ENCODE peak calls at places on chromosomes 16 and 17, in ten cellular contexts. Y is neural crest cell; W is HAP-1; E is tibial nerve; B is naive thymus-derived CD4-positive, alpha-beta T cell; C is MCF 10A; F is central memory CD4-positive, alpha-beta T cell; Q is stimulated activated CD8-positive, alpha-beta memory T cell treated with anti-CD3 and anti-CD28 coated beads, Interleukin-7, amount 100 ng/mL, for 1 hour; U is RPMI7951; O is AG10803. T is an unnamed sample.

GRCh38 chr17:33302394-33302793 is 9.3 kb upstream of the ASIC2 start:
- DNase-seq in Y (no peak), W (no peak), E (no peak), B (no peak), C (no peak), F (no peak), Q (no peak), U (no peak), O (no peak), T (no peak)

GRCh38 chr16:79995315-79995714 is 394.8 kb upstream of the MAF start:
- DNase-seq in Y (no peak), W (no peak), E (no peak), B (no peak), C (no peak), F (no peak), Q (no peak), U (no peak), O (no peak), T (no peak)

GRCh38 chr17:61382796-61383688 is 16.6 kb upstream of the TBX2 start:
- DNase-seq in Y (no peak), W (no peak), E (no peak), B (no peak), C (no peak), F (no peak), Q (no peak), U (no peak), O (no peak), T (no peak)

GRCh38 chr16:23835390-23836077 is at the start of gene PRKCB:
- DNase-seq in Y (peak), W (peak), E (peak), B (peak), C (no peak), F (peak), Q (peak), U (peak), O (peak), T (peak)

GRCh38 chr17:75873587-75874322 is 4.6 kb downstream of the TRIM47 start:
- DNase-seq in Y (no peak), W (no peak), E (no peak), B (no peak), C (no peak), F (no peak), Q (no peak), U (no peak), O (no peak), T (no peak)

GRCh38 chr16:78460428-78460827 is 361.0 kb downstream of the WWOX start:
- DNase-seq in Y (no peak), W (no peak), E (no peak), B (no peak), C (peak), F (no peak), Q (no peak), U (no peak), O (no peak), T (no peak)

GRCh38 chr17:78537217-78537860 is 39.9 kb downstream of the DNAH17 start:
- DNase-seq in Y (no peak), W (no peak), E (no peak), B (no peak), C (peak), F (no peak), Q (no peak), U (no peak), O (no peak), T (no peak)

GRCh38 chr17:77735341-77736206 is 222.9 kb upstream of the TNRC6C start:
- DNase-seq in Y (no peak), W (peak), E (no peak), B (no peak), C (peak), F (no peak), Q (no peak), U (no peak), O (no peak), T (no peak)

GRCh38 chr17:78140169-78141051 is 5.8 kb upstream of the C17orf99 start:
- DNase-seq in Y (peak), W (peak), E (peak), B (peak), C (peak), F (peak), Q (peak), U (peak), O (peak), T (peak)

GRCh38 chr17:7176870-7177209 is 2.3 kb downstream of the ASGR1 start:
- DNase-seq in Y (no peak), W (peak), E (no peak), B (no peak), C (no peak), F (no peak), Q (no peak), U (no peak), O (no peak), T (no peak)

GRCh38 chr17:49574283-49574892 is 1.3 kb upstream of the NXPH3 start:
- DNase-seq in Y (no peak), W (no peak), E (no peak), B (no peak), C (no peak), F (no peak), Q (no peak), U (no peak), O (no peak), T (no peak)

GRCh38 chr16:16991711-16992110 is 479.0 kb downstream of the XYLT1 start:
- DNase-seq in Y (no peak), W (no peak), E (no peak), B (no peak), C (no peak), F (no peak), Q (no peak), U (no peak), O (no peak), T (no peak)

GRCh38 chr16:25823891-25824290 is 132.1 kb downstream of the HS3ST4 start:
- DNase-seq in Y (no peak), W (no peak), E (no peak), B (no peak), C (no peak), F (no peak), Q (no peak), U (peak), O (no peak), T (no peak)

GRCh38 chr16:88069397-88070168 is 118.3 kb downstream of the BANP start:
- DNase-seq in Y (no peak), W (no peak), E (no peak), B (no peak), C (no peak), F (no peak), Q (no peak), U (no peak), O (no peak), T (no peak)

GRCh38 chr17:4900231-4901107 is 1.1 kb downstream of the C17orf107 start:
- DNase-seq in Y (no peak), W (no peak), E (no peak), B (peak), C (no peak), F (peak), Q (no peak), U (no peak), O (no peak), T (peak)

GRCh38 chr16:30698139-30698815 is 694 bp upstream of the SRCAP start:
- DNase-seq in Y (peak), W (peak), E (peak), B (peak), C (peak), F (peak), Q (peak), U (peak), O (peak), T (peak)

GRCh38 chr16:49661465-49662187 is 194.3 kb downstream of the ZNF423 start:
- DNase-seq in Y (no peak), W (no peak), E (no peak), B (no peak), C (no peak), F (no peak), Q (no peak), U (no peak), O (no peak), T (no peak)

GRCh38 chr16:88292007-88292940 is 90.5 kb upstream of the ZNF469 start:
- DNase-seq in Y (no peak), W (no peak), E (no peak), B (no peak), C (no peak), F (no peak), Q (no peak), U (no peak), O (no peak), T (no peak)

GRCh38 chr17:80986816-80987480 is 4.7 kb upstream of the CHMP6 start:
- DNase-seq in Y (no peak), W (no peak), E (no peak), B (no peak), C (no peak), F (no peak), Q (no peak), U (no peak), O (no peak), T (no peak)

GRCh38 chr16:67943619-67944503 is at the start of gene LCAT:
- DNase-seq in Y (no peak), W (no peak), E (peak), B (no peak), C (no peak), F (no peak), Q (no peak), U (no peak), O (no peak), T (no peak)

GRCh38 chr16:84842516-84843148 is 22.8 kb downstream of the CRISPLD2 start:
- DNase-seq in Y (no peak), W (no peak), E (no peak), B (no peak), C (no peak), F (no peak), Q (no peak), U (no peak), O (no peak), T (no peak)

GRCh38 chr16:11340710-11341109 is 4.5 kb upstream of the RMI2 start:
- DNase-seq in Y (no peak), W (no peak), E (no peak), B (no peak), C (no peak), F (no peak), Q (no peak), U (no peak), O (no peak), T (no peak)

GRCh38 chr17:35291802-35292201 is 48.9 kb downstream of the SLFN5 start:
- DNase-seq in Y (no peak), W (no peak), E (no peak), B (no peak), C (peak), F (no peak), Q (no peak), U (peak), O (peak), T (no peak)

GRCh38 chr17:38454528-38454927 is 26.3 kb downstream of the ARHGAP23 start:
- DNase-seq in Y (no peak), W (no peak), E (peak), B (no peak), C (peak), F (no peak), Q (no peak), U (peak), O (peak), T (no peak)

GRCh38 chr17:77962349-77962748 is 3.8 kb downstream of the TNRC6C start:
- DNase-seq in Y (no peak), W (peak), E (no peak), B (no peak), C (no peak), F (no peak), Q (no peak), U (no peak), O (no peak), T (no peak)

GRCh38 chr17:4840893-4841242 is 7.7 kb downstream of the MINK1 start:
- DNase-seq in Y (no peak), W (no peak), E (no peak), B (no peak), C (no peak), F (no peak), Q (no peak), U (no peak), O (no peak), T (no peak)

GRCh38 chr17:38705803-38706624 is 941 bp downstream of the MLLT6 start:
- DNase-seq in Y (no peak), W (peak), E (peak), B (peak), C (peak), F (peak), Q (no peak), U (peak), O (peak), T (peak)

GRCh38 chr16:3950343-3951193 is 70.1 kb upstream of the CREBBP start:
- DNase-seq in Y (no peak), W (no peak), E (peak), B (no peak), C (peak), F (no peak), Q (no peak), U (peak), O (peak), T (no peak)

GRCh38 chr17:30291571-30292489 is at the start of gene BLMH:
- DNase-seq in Y (peak), W (peak), E (peak), B (peak), C (peak), F (peak), Q (peak), U (peak), O (peak), T (peak)

GRCh38 chr17:82457071-82457789 is 1.3 kb upstream of the NARF start:
- DNase-seq in Y (no peak), W (no peak), E (peak), B (no peak), C (no peak), F (no peak), Q (no peak), U (peak), O (no peak), T (no peak)